ENCODE peak calls at places on chromosomes 16 and 17, in four cellular contexts. B, S, P and N are unnamed samples.

GRCh38 chr16:75593825-75594820 is 27.9 kb downstream of the GABARAPL2 start:
- DNase-seq in B (no peak), S (peak; percentile 48), P (no peak), N (peak; percentile 87)

GRCh38 chr17:58107306-58107705 is 24.1 kb downstream of the DYNLL2 start:
- DNase-seq in B (no peak), P (no peak), S (no peak), N (no peak)

GRCh38 chr17:8150194-8151119 is 1.7 kb downstream of the PER1 start:
- DNase-seq in S (no peak), P (no peak), B (no peak), N (no peak)

GRCh38 chr17:43758086-43758485 is 505 bp downstream of the SOST start:
- DNase-seq in B (no peak), P (no peak), S (no peak), N (no peak)

GRCh38 chr17:48725005-48725293 is 2.0 kb downstream of the PRAC2 start:
- DNase-seq in P (no peak), S (no peak), B (no peak), N (no peak)

GRCh38 chr16:84044108-84044488 is 1.5 kb upstream of the SLC38A8 start:
- DNase-seq in S (peak; percentile 68), B (peak; percentile 45), P (no peak), N (peak; percentile 73)

GRCh38 chr16:50272111-50272571 is 5.8 kb downstream of the ADCY7 start:
- DNase-seq in B (no peak), P (no peak), S (no peak), N (no peak)

GRCh38 chr17:80286638-80286960 is 25.9 kb downstream of the RNF213 start:
- DNase-seq in P (no peak), S (no peak), B (no peak), N (no peak)

GRCh38 chr17:17701112-17701511 is 19.9 kb downstream of the RAI1 start:
- DNase-seq in B (no peak), P (no peak), S (no peak), N (no peak)

GRCh38 chr16:55660026-55660425 is 4.2 kb downstream of the SLC6A2 start:
- DNase-seq in B (no peak), S (no peak), P (no peak), N (no peak)

GRCh38 chr16:11291021-11291716 is 10.0 kb upstream of the PRM1 start:
- DNase-seq in P (no peak), B (no peak), S (no peak), N (no peak)

GRCh38 chr17:45279898-45280297 is 18.0 kb upstream of the SPATA32 start:
- DNase-seq in S (no peak), B (no peak), P (no peak), N (no peak)

GRCh38 chr17:37701424-37702020 is 43.3 kb downstream of the HNF1B start:
- DNase-seq in P (peak; percentile 16), S (peak; percentile 56), B (peak; percentile 54), N (no peak)

GRCh38 chr17:17970699-17971430 is 1.3 kb downstream of the TOM1L2 start:
- DNase-seq in B (no peak), S (peak; percentile 24), P (no peak), N (no peak)

GRCh38 chr17:5702951-5703510 is 118.7 kb upstream of the NLRP1 start:
- DNase-seq in S (no peak), B (no peak), P (no peak), N (no peak)

GRCh38 chr17:59621771-59622170 is 2.1 kb downstream of the CLTC start:
- DNase-seq in P (no peak), S (no peak), B (no peak), N (no peak)
- TF ChIP-seq FOXK2 in P (no peak), S (no peak), B (no peak), N (no peak)

DNA sequence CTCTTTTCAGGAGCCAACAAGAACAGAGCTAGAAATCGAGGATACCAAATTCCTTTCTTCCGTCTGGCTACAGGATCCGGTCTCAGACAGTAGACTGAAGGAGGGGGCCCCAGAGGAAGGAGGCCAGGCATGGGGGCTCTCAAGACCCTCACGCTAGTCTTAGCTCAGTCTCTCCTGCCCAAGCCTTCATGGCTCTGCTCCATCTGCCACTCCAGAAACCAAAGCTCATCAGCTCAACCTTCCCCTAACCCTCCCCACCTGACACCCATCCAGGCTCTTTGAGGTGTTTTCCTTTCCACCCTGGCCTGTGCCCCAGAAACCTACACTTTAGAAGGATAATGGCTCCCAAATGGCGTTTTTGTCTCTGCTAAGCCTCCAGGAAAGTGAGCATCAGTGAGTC is 6.2 kb upstream of the TMEM92 start:
- DNase-seq in S (no peak), B (no peak), P (no peak), N (no peak)
- TF ChIP-seq FOXK2 in S (no peak), B (no peak), P (no peak), N (no peak)

GRCh38 chr17:63546308-63547082 is 3.8 kb upstream of the DCAF7 start:
- DNase-seq in P (no peak), B (peak; percentile 3), S (no peak), N (no peak)

GRCh38 chr17:63543822-63544420 is 6.4 kb upstream of the DCAF7 start:
- DNase-seq in S (no peak), P (no peak), B (no peak), N (no peak)

GRCh38 chr17:63547083-63547523 is 3.2 kb upstream of the DCAF7 start:
- DNase-seq in B (no peak), P (no peak), S (no peak), N (no peak)

GRCh38 chr17:63544467-63545301 is 5.6 kb upstream of the DCAF7 start:
- DNase-seq in B (no peak), P (no peak), S (no peak), N (no peak)

GRCh38 chr17:63545302-63545928 is 4.9 kb upstream of the DCAF7 start:
- DNase-seq in S (no peak), P (no peak), B (no peak), N (no peak)
- TF ChIP-seq FOXK2 in S (no peak), P (no peak), B (no peak), N (no peak)

GRCh38 chr17:1298616-1299015 is 19.2 kb downstream of the TRARG1 start:
- DNase-seq in S (peak; percentile 42), P (no peak), B (no peak), N (no peak)
- TF ChIP-seq FOXK2 in S (no peak), P (no peak), B (no peak), N (no peak)

DNA sequence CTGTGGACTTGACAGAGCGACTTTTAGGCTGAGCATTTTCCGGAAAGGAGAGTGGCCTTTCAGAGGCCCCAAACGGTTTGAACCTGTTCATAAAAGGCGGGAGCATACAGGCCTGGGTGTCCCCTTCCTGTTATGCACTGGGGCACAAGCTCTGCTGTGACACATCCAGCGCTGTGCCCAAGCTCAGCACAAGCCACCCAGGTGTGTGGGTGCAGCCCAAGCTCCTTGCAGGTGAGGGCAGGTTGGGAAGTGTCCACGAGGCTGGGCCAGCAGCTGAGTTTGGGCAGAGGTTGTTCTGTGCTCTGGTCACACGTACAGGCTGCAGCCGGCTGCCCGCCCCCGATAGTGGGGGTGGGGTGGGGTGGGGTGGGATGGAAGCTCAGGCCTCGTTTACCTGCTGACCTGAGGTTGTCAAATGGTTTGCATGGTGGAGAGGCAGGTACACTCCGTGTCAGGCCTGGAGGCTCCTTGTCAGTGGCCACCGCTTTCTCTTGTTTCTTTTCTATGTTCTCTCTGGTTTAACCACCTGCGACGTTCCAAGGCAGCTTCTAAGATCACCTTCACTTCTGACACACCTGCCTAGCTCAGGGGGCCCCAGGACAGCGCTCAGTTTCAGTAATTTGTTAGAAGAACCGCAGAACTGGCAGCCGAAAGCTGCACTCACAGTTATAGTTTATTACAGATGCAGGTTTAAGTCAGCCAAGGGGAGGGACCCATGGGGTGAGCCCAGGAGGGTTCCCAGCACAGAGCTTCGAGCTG is 194.7 kb upstream of the CIBAR2 start:
- DNase-seq in S (no peak), B (no peak), P (no peak), N (no peak)
- TF ChIP-seq FOXK2 in S (no peak), B (no peak), P (no peak), N (no peak)

DNA sequence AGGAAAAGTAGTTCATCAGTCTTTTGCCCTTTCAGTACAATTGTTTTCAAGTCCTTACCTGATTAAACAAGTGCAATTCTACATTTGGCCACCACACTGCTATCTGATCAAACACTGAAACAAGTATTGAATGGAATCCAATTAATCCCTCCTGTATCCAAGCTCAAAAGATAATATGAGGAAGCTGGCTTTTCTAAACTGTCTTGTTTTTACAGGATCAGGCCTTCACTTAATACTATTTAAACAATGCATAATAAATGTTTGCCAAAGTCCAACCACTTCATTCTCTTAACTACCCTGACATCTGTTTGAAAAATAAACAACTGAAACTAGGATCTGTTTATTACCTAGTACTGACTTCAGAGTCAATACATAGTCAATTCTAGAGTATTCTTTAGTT is 131.6 kb downstream of the MRTFB start:
- DNase-seq in P (no peak), B (no peak), S (peak; percentile 13), N (peak; percentile 54)
- TF ChIP-seq FOXK2 in P (no peak), B (no peak), S (no peak), N (no peak)

DNA sequence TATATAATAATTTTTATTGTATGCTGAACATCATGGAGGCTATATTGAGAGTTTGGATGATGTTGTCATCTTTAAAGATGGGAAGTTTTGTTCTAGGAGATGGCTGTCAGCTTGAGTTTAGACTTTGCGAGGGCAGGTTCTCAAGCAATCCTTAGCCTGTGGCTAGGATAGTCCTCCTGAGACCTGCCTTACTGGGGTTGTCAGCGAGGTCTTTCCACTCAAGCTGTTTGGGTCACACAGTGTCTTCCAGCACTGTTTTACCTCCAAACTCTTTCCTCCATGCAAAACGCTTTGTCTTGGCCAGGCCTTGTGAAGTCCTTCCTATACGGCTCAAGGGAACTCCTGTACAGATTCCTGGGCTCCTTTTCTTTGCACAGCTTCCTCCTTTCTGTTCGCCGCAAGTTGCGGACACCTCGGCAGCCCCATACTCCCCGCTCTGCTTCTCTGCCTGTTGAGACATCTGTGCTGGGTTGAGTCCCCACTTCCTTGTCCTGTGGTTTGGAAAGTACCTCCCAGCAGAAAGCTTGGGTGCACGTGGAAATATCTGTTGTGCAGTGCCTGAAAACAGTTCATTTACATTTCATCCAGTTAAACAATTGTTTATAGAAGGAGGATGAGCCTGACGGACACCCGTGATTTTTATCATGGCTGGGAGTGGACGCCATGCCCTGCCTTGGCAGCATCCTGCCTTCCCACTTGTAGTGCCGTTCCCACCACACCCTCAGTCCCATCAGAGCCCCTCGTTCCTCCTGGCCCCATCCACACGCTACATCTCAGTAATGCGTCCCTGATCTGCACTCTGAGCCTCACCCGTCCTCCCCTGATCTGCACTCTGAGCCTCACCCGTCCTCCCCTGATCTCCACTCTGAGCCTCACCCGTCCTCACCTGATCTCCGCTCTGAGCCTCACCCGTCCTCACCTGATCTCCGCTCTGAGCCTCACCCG is 55.0 kb upstream of the CBFA2T3 start:
- DNase-seq in P (peak; percentile 71), S (no peak), B (no peak), N (no peak)
- TF ChIP-seq FOXK2 in P (no peak), S (no peak), B (no peak), N (no peak)

GRCh38 chr17:14745541-14745940 is 444.7 kb downstream of the HS3ST3B1 start:
- DNase-seq in P (no peak), B (no peak), S (no peak), N (no peak)

GRCh38 chr17:14747576-14747940 is 446.7 kb downstream of the HS3ST3B1 start:
- DNase-seq in S (no peak), P (no peak), B (no peak), N (no peak)

GRCh38 chr17:14746784-14747575 is 446.1 kb downstream of the HS3ST3B1 start:
- DNase-seq in P (no peak), B (no peak), S (no peak), N (no peak)

GRCh38 chr17:14744716-14745115 is 443.8 kb downstream of the HS3ST3B1 start:
- DNase-seq in B (no peak), P (no peak), S (no peak), N (no peak)

DNA sequence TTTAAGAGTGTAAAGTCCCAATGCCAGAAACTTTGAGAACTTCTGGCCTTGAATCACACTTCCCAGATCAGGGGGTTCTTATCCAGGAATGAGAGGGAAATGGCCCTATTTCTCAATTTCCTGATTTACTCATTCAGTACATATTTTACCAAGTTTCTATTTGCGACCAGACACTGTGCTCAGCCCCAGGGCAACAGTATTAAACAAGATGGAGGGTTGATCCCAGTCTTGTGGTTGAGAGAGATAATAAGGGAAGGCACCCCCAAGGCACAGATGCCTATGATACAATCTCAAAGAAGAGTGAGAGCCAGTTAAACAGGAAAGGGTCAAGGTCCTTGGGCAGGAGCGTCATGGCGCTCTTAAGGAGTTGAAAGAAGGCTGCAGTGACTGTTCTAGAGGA is 444.2 kb downstream of the HS3ST3B1 start:
- DNase-seq in P (no peak), S (no peak), B (no peak), N (no peak)
- TF ChIP-seq FOXK2 in P (no peak), S (no peak), B (no peak), N (no peak)